ENCODE peak calls at places on chromosomes 4 and X, in five cellular contexts. Y is lower leg skin; C is dorsolateral prefrontal cortex; E is B cell; N is CD4-positive, alpha-beta T cell. L is an unnamed sample.

GRCh38 chrX:15136795-15137194 is 133.1 kb downstream of the ASB9 start:
- DNase-seq in N (no peak), E (no peak), C (no peak), Y (no peak), L (no peak)

GRCh38 chrX:68511255-68511654 is 12.4 kb downstream of the YIPF6 start:
- DNase-seq in C (no peak), E (peak), N (no peak), Y (no peak), L (peak)

GRCh38 chr4:55405073-55405472 is 9.3 kb downstream of the TMEM165 start:
- DNase-seq in C (no peak), N (no peak), E (no peak), Y (no peak), L (no peak)

GRCh38 chr4:11119474-11119873 is 309.2 kb downstream of the HS3ST1 start:
- DNase-seq in E (no peak), N (no peak), C (no peak), Y (peak), L (no peak)

GRCh38 chrX:9456250-9457074 is 8.4 kb upstream of the TBL1X start:
- DNase-seq in E (no peak), Y (no peak), C (no peak), N (no peak), L (no peak)

GRCh38 chrX:40809210-40809609 is 73.9 kb upstream of the MED14 start:
- DNase-seq in Y (no peak), C (no peak), E (no peak), N (no peak), L (no peak)

GRCh38 chr4:53767503-53767902 is 176.2 kb upstream of the LNX1 start:
- DNase-seq in N (no peak), E (no peak), C (no peak), Y (no peak), L (no peak)

GRCh38 chr4:36414248-36414647 is 132.8 kb downstream of the DTHD1 start:
- DNase-seq in N (no peak), E (no peak), C (no peak), Y (no peak), L (peak)

GRCh38 chr4:47483722-47484121 is 1.4 kb upstream of the ATP10D start:
- DNase-seq in C (no peak), Y (no peak), N (no peak), E (no peak), L (no peak)

GRCh38 chrX:121102101-121102500 is 54.7 kb downstream of the GLUD2 start:
- DNase-seq in N (no peak), E (no peak), Y (no peak), C (no peak), L (no peak)

GRCh38 chrX:40947276-40947675 is 138.0 kb upstream of the USP9X start:
- DNase-seq in Y (no peak), E (no peak), N (no peak), C (no peak), L (no peak)

GRCh38 chrX:53211391-53211978 is 13.5 kb downstream of the KDM5C start:
- DNase-seq in N (no peak), C (no peak), Y (no peak), E (no peak), L (no peak)

GRCh38 chr4:134200811-134201215 is 776 bp downstream of the PABPC4L start:
- DNase-seq in E (no peak), Y (peak), N (no peak), C (no peak), L (no peak)

GRCh38 chrX:131621650-131622049 is 77.8 kb downstream of the OR13H1 start:
- DNase-seq in E (no peak), Y (no peak), N (no peak), C (no peak), L (no peak)

GRCh38 chrX:103845165-103845653 is 13.2 kb upstream of the RAB9B start:
- DNase-seq in E (peak), N (peak), Y (no peak), C (peak), L (peak)

GRCh38 chr4:30770049-30770549 is 49.9 kb downstream of the PCDH7 start:
- DNase-seq in N (no peak), Y (no peak), E (no peak), C (no peak), L (no peak)

GRCh38 chr4:22910200-22910599 is 217.5 kb downstream of the GBA3 start:
- DNase-seq in N (no peak), Y (no peak), C (no peak), E (no peak), L (no peak)

GRCh38 chr4:68907230-68907629 is 44.4 kb downstream of the UGT2A3 start:
- DNase-seq in Y (no peak), E (no peak), C (no peak), N (no peak), L (no peak)

GRCh38 chrX:139596068-139596467 is 65.5 kb downstream of the F9 start:
- DNase-seq in E (no peak), N (no peak), Y (no peak), C (no peak), L (no peak)

GRCh38 chrX:34338046-34338445 is 205.9 kb upstream of the FAM47A start:
- DNase-seq in Y (no peak), C (no peak), N (no peak), E (no peak), L (no peak)

DNA sequence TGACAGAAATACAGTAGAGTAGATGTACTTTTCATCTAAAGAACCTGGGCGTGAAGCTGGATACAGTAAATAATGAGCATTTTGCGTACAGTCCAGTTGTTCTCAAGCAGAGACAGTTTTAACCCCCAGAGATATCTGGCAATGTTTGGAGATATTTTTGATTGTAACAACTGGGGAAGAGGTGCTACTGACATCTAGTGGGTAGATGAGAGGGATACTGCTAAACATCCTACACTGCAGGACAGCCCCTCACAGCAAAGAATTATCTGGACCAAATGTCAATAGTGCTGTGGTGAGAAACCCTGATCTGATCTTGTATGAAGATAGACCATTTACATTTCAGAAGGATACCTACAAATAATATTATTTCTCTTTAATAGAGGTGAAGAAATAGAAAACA is 200.2 kb upstream of the FAM47A start:
- DNase-seq in Y (no peak), C (no peak), N (no peak), E (no peak), L (no peak)
- TF ChIP-seq CTCF in Y (no peak), C (peak), N (no peak), E (no peak), L (no peak)

GRCh38 chr4:119971763-119972162 is 94.9 kb downstream of the MAD2L1 start:
- DNase-seq in Y (no peak), N (no peak), C (no peak), E (no peak), L (no peak)

GRCh38 chr4:119977546-119977945 is 89.1 kb downstream of the MAD2L1 start:
- DNase-seq in Y (no peak), C (no peak), N (no peak), E (no peak), L (no peak)

GRCh38 chr4:119977135-119977534 is 89.5 kb downstream of the MAD2L1 start:
- DNase-seq in C (no peak), E (no peak), Y (no peak), N (no peak), L (no peak)
- TF ChIP-seq CTCF in C (no peak), E (no peak), Y (no peak), N (no peak), L (no peak)

DNA sequence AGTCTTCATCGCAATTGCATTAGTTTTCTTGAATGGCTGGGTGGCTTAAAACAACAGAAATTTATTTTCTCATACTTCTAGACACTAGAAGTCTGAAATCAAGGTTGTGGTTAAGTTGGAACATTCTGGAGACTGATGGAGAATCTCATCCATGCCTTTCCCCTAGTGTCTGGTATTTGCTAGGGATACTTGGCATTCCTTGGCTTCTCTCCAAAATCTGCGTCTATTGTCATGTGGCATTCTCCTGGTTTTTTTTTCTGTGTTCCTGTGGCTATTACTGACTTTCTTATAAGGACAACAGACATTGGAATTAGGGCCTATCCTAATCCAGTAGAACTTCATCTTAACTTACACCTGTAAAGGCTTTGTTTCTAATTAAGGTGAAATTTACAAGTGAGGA is 272.8 kb upstream of the EPHA5 start:
- DNase-seq in Y (no peak), E (no peak), C (no peak), N (no peak), L (no peak)
- TF ChIP-seq CTCF in Y (no peak), E (no peak), C (no peak), N (no peak), L (no peak)

GRCh38 chrX:18984381-18985185 is 669 bp upstream of the PHKA2 start:
- DNase-seq in E (peak), C (peak), N (peak), Y (peak), L (peak)
- TF ChIP-seq CTCF in E (peak), C (peak), N (peak), Y (peak), L (no peak)

DNA sequence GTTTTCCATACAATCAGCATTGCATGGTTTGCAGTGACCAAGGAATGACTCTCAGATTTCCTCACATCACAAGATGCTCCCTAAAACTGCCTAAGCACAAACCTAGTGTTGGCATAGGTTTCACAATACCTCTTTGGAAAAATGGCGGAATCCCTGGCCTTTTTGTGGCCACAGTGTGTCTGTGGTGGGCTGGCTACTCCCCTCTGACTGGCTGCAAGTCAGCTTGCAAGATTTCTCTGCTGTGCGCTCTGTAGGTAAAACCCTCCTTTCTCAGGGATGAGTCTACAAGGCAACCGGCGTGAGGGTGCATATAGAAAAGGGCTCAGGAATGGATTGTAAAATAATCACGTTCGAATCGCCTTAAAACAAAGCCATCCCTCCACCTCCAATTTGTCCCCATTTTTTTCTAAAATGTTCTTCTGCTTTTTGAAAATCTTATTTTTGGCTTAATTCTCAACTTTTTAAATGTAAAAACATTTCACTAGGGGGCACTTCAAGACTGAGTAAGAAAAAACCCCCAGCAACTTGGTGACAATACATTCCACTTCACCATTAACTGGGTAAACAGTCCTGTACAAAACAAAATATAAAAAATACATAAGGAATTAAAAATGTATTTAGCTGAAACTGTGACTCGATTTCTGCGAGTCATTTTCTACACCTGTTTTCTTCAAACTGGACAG is 235.6 kb downstream of the STIM2 start:
- DNase-seq in E (no peak), Y (peak), N (no peak), C (no peak), L (no peak)
- TF ChIP-seq CTCF in E (no peak), Y (no peak), N (no peak), C (no peak), L (no peak)

GRCh38 chr4:184911310-184911709 is 85.5 kb upstream of the ACSL1 start:
- DNase-seq in E (no peak), Y (peak), N (no peak), C (no peak), L (no peak)

GRCh38 chr4:184906480-184907097 is 80.8 kb upstream of the ACSL1 start:
- DNase-seq in C (no peak), Y (peak), N (no peak), E (no peak), L (no peak)

GRCh38 chr4:184902550-184902949 is 76.8 kb upstream of the ACSL1 start:
- DNase-seq in C (no peak), E (no peak), N (no peak), Y (no peak), L (no peak)

GRCh38 chr4:184907216-184907615 is 81.4 kb upstream of the ACSL1 start:
- DNase-seq in Y (no peak), E (no peak), N (no peak), C (no peak), L (peak)

DNA sequence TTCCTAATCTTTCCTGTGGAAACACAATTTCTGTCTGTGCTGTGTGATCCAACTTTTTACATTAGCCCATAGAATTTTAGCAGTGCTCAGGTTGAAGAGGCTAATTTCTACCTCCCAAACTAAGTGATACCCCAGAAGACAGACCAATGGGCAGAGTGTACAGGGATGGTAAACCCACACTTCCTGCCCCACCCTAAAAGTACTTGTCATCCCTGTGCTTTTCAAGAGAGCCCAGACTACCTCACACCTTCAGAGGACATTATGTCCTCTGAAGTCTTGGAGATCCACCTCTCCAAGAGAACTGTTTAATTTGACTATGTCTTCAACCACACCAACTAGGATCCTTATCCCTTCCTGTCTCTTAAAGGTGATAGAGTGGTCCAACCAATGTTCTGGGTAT is 82.0 kb upstream of the ACSL1 start:
- DNase-seq in E (no peak), Y (peak), N (no peak), C (no peak), L (no peak)
- TF ChIP-seq CTCF in E (no peak), Y (no peak), N (no peak), C (no peak), L (no peak)

DNA sequence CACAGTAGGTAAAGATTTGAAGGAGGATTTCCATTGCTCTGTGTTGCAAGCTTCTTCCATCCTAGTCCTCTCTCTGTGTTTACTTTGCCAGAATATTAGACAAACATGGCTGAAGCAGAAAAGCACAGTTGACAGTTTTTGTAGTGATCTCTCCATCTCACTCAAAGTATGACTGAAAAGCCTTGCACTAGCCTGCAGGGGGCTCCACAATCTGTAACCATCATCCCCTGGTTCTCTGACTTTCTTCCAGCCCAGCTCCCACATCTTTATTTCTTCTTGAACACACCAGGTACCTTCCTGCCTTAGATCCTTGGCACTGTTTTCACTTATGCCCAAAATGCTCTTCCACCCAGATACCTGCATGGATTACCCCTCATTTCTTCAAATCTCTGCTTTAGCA is 34.1 kb upstream of the HHIP start:
- DNase-seq in E (no peak), C (peak), N (no peak), Y (no peak), L (peak)
- TF ChIP-seq CTCF in E (peak), C (peak), N (no peak), Y (no peak), L (no peak)

DNA sequence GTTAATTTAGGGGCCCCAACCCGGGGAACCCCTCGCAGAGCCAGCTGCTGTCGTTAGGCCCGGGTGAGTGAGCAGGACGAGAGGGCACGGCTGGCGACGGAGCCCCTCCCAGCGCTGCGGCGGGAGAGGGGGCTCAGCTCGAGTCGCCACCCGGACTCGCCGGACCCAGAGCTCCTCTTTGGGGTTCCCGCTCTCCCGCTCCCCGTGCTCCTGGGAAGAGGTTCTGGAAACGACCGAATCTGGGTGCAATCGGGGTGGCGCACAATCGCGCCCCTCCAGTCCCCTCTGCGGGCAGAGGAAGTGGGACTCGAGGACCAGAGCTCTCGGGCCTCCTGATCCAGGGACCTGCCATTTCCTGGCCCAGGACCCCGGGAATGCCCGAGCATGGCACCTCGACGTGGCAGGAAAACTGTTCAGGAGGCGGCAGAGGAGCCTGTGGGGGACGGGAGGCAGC is 37.3 kb upstream of the ARAF start:
- DNase-seq in Y (no peak), C (no peak), E (no peak), N (no peak), L (no peak)
- TF ChIP-seq CTCF in Y (no peak), C (no peak), E (no peak), N (peak), L (no peak)

GRCh38 chr4:1116837-1117236 is 3.5 kb upstream of the RNF212 start:
- DNase-seq in N (no peak), Y (no peak), C (no peak), E (no peak), L (no peak)
- TF ChIP-seq CTCF in N (no peak), Y (no peak), C (no peak), E (no peak), L (no peak)

GRCh38 chr4:75042601-75043208 is 109.8 kb downstream of the PARM1 start:
- DNase-seq in E (no peak), C (no peak), Y (no peak), N (no peak), L (no peak)

GRCh38 chr4:75046226-75046625 is 113.3 kb downstream of the PARM1 start:
- DNase-seq in E (no peak), Y (no peak), N (no peak), C (no peak), L (no peak)

GRCh38 chr4:75046641-75047040 is 113.7 kb downstream of the PARM1 start:
- DNase-seq in N (no peak), E (peak), Y (no peak), C (no peak), L (no peak)

GRCh38 chr4:75051431-75051830 is 118.5 kb downstream of the PARM1 start:
- DNase-seq in N (no peak), E (no peak), C (no peak), Y (no peak), L (no peak)

DNA sequence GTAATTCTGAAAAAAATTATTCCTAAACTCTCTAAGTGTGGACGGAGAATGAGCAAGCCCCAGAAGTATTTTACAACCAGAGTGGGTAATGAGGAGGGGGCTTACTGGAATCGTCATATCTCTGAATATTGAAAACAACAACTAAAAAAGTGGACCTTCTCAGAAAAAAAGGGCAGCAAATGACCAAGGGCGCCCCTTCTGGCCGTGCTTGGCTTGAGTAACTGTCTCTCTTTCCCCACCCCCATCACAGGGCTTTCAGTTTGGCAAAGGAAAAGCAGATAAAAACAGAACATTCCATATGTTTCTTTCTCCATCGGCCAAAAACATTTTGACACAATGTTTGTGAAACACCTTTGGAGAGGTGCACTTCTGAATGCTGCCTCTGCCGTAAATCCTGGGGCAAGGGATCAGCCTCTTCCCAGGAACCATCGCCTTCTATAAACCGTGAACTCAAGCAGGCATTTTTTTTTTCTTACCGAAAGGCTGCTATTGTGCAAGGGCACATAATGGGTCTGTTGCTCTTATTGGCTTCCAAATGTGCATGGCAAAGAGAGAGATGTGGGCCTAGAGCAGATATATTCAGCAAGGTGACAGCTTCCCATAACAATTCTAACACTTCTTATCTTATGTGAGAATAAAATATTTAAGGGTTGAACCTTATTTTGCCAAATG is 115.4 kb downstream of the PARM1 start:
- DNase-seq in N (no peak), C (no peak), E (no peak), Y (no peak), L (no peak)
- TF ChIP-seq CTCF in N (no peak), C (no peak), E (no peak), Y (no peak), L (no peak)

L was measured in GM20000.